ENCODE peak calls at places on chromosomes 16 and 17, in eight cellular contexts. One of them, this sample, is unnamed. For H3K9me3, the result is how much of the 10 kb centered on the place peaks cover.

GRCh38 chr16:27232875-27233605 is 29.7 kb downstream of the KDM8 start:
- DNase-seq in cardiac muscle cell: no peak
- DNase-seq in CD8-positive, alpha-beta T cell: no peak
- DNase-seq in gastrocnemius medialis: no peak
- DNase-seq in fibroblast of lung: no peak
- DNase-seq in CD4-positive, alpha-beta T cell: no peak
- DNase-seq in transverse colon: no peak
- DNase-seq in right atrium auricular region: no peak
- DNase-seq in this sample: no peak

GRCh38 chr17:61444831-61445230 is 7.4 kb upstream of the TBX4 start:
- DNase-seq in cardiac muscle cell: no peak
- DNase-seq in CD8-positive, alpha-beta T cell: no peak
- DNase-seq in gastrocnemius medialis: no peak
- DNase-seq in fibroblast of lung: peak
- DNase-seq in CD4-positive, alpha-beta T cell: no peak
- DNase-seq in transverse colon: no peak
- DNase-seq in right atrium auricular region: no peak
- DNase-seq in this sample: no peak

GRCh38 chr17:13581925-13582324 is 19.8 kb downstream of the HS3ST3A1 start:
- DNase-seq in cardiac muscle cell: no peak
- DNase-seq in CD8-positive, alpha-beta T cell: no peak
- DNase-seq in gastrocnemius medialis: no peak
- DNase-seq in fibroblast of lung: peak
- DNase-seq in CD4-positive, alpha-beta T cell: no peak
- DNase-seq in transverse colon: no peak
- DNase-seq in right atrium auricular region: no peak
- DNase-seq in this sample: no peak

GRCh38 chr17:40530988-40531971 is 29.9 kb upstream of the TNS4 start:
- DNase-seq in cardiac muscle cell: no peak
- DNase-seq in CD8-positive, alpha-beta T cell: peak
- DNase-seq in gastrocnemius medialis: peak
- DNase-seq in fibroblast of lung: no peak
- DNase-seq in CD4-positive, alpha-beta T cell: peak
- DNase-seq in transverse colon: no peak
- DNase-seq in right atrium auricular region: no peak
- DNase-seq in this sample: no peak

GRCh38 chr17:63497708-63498483 is 21.0 kb downstream of the ACE start:
- DNase-seq in cardiac muscle cell: peak
- DNase-seq in CD8-positive, alpha-beta T cell: no peak
- DNase-seq in gastrocnemius medialis: no peak
- DNase-seq in fibroblast of lung: no peak
- DNase-seq in CD4-positive, alpha-beta T cell: no peak
- DNase-seq in transverse colon: no peak
- DNase-seq in right atrium auricular region: no peak
- DNase-seq in this sample: no peak

GRCh38 chr16:60259956-60260355 is 1525.8 kb upstream of the GOT2 start:
- DNase-seq in cardiac muscle cell: no peak
- DNase-seq in CD8-positive, alpha-beta T cell: no peak
- DNase-seq in gastrocnemius medialis: no peak
- DNase-seq in fibroblast of lung: no peak
- DNase-seq in CD4-positive, alpha-beta T cell: no peak
- DNase-seq in transverse colon: no peak
- DNase-seq in right atrium auricular region: no peak
- DNase-seq in this sample: no peak

GRCh38 chr17:63634163-63634562 is 11.9 kb downstream of the MAP3K3 start:
- DNase-seq in cardiac muscle cell: no peak
- DNase-seq in CD8-positive, alpha-beta T cell: no peak
- DNase-seq in gastrocnemius medialis: no peak
- DNase-seq in fibroblast of lung: no peak
- DNase-seq in CD4-positive, alpha-beta T cell: no peak
- DNase-seq in transverse colon: no peak
- DNase-seq in right atrium auricular region: no peak
- DNase-seq in this sample: no peak

GRCh38 chr17:79801156-79802038 is 4.5 kb upstream of the CBX8 start:
- DNase-seq in cardiac muscle cell: no peak
- DNase-seq in CD8-positive, alpha-beta T cell: no peak
- DNase-seq in gastrocnemius medialis: no peak
- DNase-seq in fibroblast of lung: no peak
- DNase-seq in CD4-positive, alpha-beta T cell: no peak
- DNase-seq in transverse colon: peak
- DNase-seq in right atrium auricular region: no peak
- DNase-seq in this sample: no peak

GRCh38 chr17:7308625-7309433 is 1.4 kb downstream of the EIF5A start:
- DNase-seq in cardiac muscle cell: peak
- DNase-seq in CD8-positive, alpha-beta T cell: peak
- DNase-seq in gastrocnemius medialis: peak
- DNase-seq in fibroblast of lung: peak
- DNase-seq in CD4-positive, alpha-beta T cell: peak
- DNase-seq in transverse colon: peak
- DNase-seq in right atrium auricular region: peak
- DNase-seq in this sample: peak

GRCh38 chr16:27691717-27692116 is 141.8 kb downstream of the KATNIP start:
- DNase-seq in cardiac muscle cell: no peak
- DNase-seq in CD8-positive, alpha-beta T cell: no peak
- DNase-seq in gastrocnemius medialis: no peak
- DNase-seq in fibroblast of lung: no peak
- DNase-seq in CD4-positive, alpha-beta T cell: no peak
- DNase-seq in transverse colon: no peak
- DNase-seq in right atrium auricular region: no peak
- DNase-seq in this sample: no peak

GRCh38 chr17:75842411-75842810 is 1.8 kb downstream of the UNC13D start:
- DNase-seq in cardiac muscle cell: no peak
- DNase-seq in CD8-positive, alpha-beta T cell: no peak
- DNase-seq in gastrocnemius medialis: no peak
- DNase-seq in fibroblast of lung: no peak
- DNase-seq in CD4-positive, alpha-beta T cell: no peak
- DNase-seq in transverse colon: no peak
- DNase-seq in right atrium auricular region: no peak
- DNase-seq in this sample: no peak

GRCh38 chr16:84111481-84111880 is 5.3 kb downstream of the MBTPS1 start:
- DNase-seq in cardiac muscle cell: no peak
- DNase-seq in CD8-positive, alpha-beta T cell: no peak
- DNase-seq in gastrocnemius medialis: no peak
- DNase-seq in fibroblast of lung: no peak
- DNase-seq in CD4-positive, alpha-beta T cell: no peak
- DNase-seq in transverse colon: no peak
- DNase-seq in right atrium auricular region: no peak
- DNase-seq in this sample: no peak

GRCh38 chr17:37117743-37118142 is 169.0 kb downstream of the AATF start:
- DNase-seq in cardiac muscle cell: no peak
- DNase-seq in CD8-positive, alpha-beta T cell: no peak
- DNase-seq in gastrocnemius medialis: no peak
- DNase-seq in fibroblast of lung: no peak
- DNase-seq in CD4-positive, alpha-beta T cell: no peak
- DNase-seq in transverse colon: no peak
- DNase-seq in right atrium auricular region: no peak
- DNase-seq in this sample: no peak

GRCh38 chr17:66228887-66229782 is at the start of gene APOH:
- DNase-seq in cardiac muscle cell: no peak
- DNase-seq in CD8-positive, alpha-beta T cell: no peak
- DNase-seq in gastrocnemius medialis: no peak
- DNase-seq in fibroblast of lung: no peak
- DNase-seq in CD4-positive, alpha-beta T cell: no peak
- DNase-seq in transverse colon: no peak
- DNase-seq in right atrium auricular region: no peak
- DNase-seq in this sample: no peak

GRCh38 chr17:14559720-14560119 is 258.8 kb downstream of the HS3ST3B1 start:
- DNase-seq in cardiac muscle cell: no peak
- DNase-seq in CD8-positive, alpha-beta T cell: no peak
- DNase-seq in gastrocnemius medialis: no peak
- DNase-seq in fibroblast of lung: no peak
- DNase-seq in CD4-positive, alpha-beta T cell: no peak
- DNase-seq in transverse colon: no peak
- DNase-seq in right atrium auricular region: no peak
- DNase-seq in this sample: no peak

GRCh38 chr16:83206426-83206825 is 579.7 kb downstream of the CDH13 start:
- DNase-seq in cardiac muscle cell: no peak
- DNase-seq in CD8-positive, alpha-beta T cell: no peak
- DNase-seq in gastrocnemius medialis: no peak
- DNase-seq in fibroblast of lung: no peak
- DNase-seq in CD4-positive, alpha-beta T cell: no peak
- DNase-seq in transverse colon: no peak
- DNase-seq in right atrium auricular region: no peak
- DNase-seq in this sample: no peak

GRCh38 chr16:569445-570254 is at the start of gene PIGQ:
- DNase-seq in cardiac muscle cell: peak
- DNase-seq in CD8-positive, alpha-beta T cell: peak
- DNase-seq in gastrocnemius medialis: peak
- DNase-seq in fibroblast of lung: peak
- DNase-seq in CD4-positive, alpha-beta T cell: peak
- DNase-seq in transverse colon: peak
- DNase-seq in right atrium auricular region: peak
- DNase-seq in this sample: no peak

GRCh38 chr16:252366-253337 is 18.0 kb downstream of the FAM234A start:
- DNase-seq in cardiac muscle cell: no peak
- DNase-seq in CD8-positive, alpha-beta T cell: no peak
- DNase-seq in gastrocnemius medialis: no peak
- DNase-seq in fibroblast of lung: no peak
- DNase-seq in CD4-positive, alpha-beta T cell: no peak
- DNase-seq in transverse colon: peak
- DNase-seq in right atrium auricular region: no peak
- DNase-seq in this sample: no peak

GRCh38 chr16:49515016-49515415 is 141.4 kb downstream of the C16orf78 start:
- DNase-seq in cardiac muscle cell: no peak
- DNase-seq in CD8-positive, alpha-beta T cell: no peak
- DNase-seq in gastrocnemius medialis: no peak
- DNase-seq in fibroblast of lung: no peak
- DNase-seq in CD4-positive, alpha-beta T cell: no peak
- DNase-seq in transverse colon: no peak
- DNase-seq in right atrium auricular region: no peak
- DNase-seq in this sample: no peak

GRCh38 chr17:21039839-21040575 is 2.8 kb downstream of the USP22 start:
- DNase-seq in cardiac muscle cell: peak
- DNase-seq in CD8-positive, alpha-beta T cell: no peak
- DNase-seq in gastrocnemius medialis: no peak
- DNase-seq in fibroblast of lung: peak
- DNase-seq in CD4-positive, alpha-beta T cell: no peak
- DNase-seq in transverse colon: no peak
- DNase-seq in right atrium auricular region: no peak
- DNase-seq in this sample: no peak

DNA sequence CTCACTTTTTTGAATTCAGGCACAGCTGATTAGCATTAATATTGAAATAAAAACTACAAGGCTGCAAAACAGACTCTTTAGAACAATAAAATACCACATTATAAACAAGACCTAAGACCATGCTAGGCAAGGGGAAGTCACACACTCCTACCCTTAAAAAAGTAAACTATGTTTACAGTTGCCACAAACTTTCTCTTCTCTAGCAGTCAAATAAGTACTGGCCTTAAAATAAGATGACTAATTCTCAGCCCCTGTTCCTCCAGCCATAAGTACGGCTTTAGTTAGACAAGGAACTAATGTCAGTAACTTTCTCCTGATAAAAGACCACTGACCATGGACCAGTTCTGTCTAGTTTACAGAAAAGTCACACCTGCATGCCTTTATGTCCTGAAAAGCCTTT is 19.5 kb upstream of the CPHXL start:
- DNase-seq in cardiac muscle cell: no peak
- DNase-seq in CD8-positive, alpha-beta T cell: no peak
- DNase-seq in gastrocnemius medialis: no peak
- DNase-seq in fibroblast of lung: no peak
- DNase-seq in CD4-positive, alpha-beta T cell: no peak
- DNase-seq in transverse colon: no peak
- DNase-seq in right atrium auricular region: no peak
- DNase-seq in this sample: no peak
- H3K9me3 ChIP-seq in cardiac muscle cell: under half
- H3K9me3 ChIP-seq in CD8-positive, alpha-beta T cell: under half
- H3K9me3 ChIP-seq in gastrocnemius medialis: under half
- H3K9me3 ChIP-seq in fibroblast of lung: under half
- H3K9me3 ChIP-seq in CD4-positive, alpha-beta T cell: under half
- H3K9me3 ChIP-seq in transverse colon: under half
- H3K9me3 ChIP-seq in right atrium auricular region: under half
- H3K9me3 ChIP-seq in this sample: under half

GRCh38 chr17:71171270-71171669 is 949.5 kb upstream of the SOX9 start:
- DNase-seq in cardiac muscle cell: no peak
- DNase-seq in CD8-positive, alpha-beta T cell: no peak
- DNase-seq in gastrocnemius medialis: no peak
- DNase-seq in fibroblast of lung: no peak
- DNase-seq in CD4-positive, alpha-beta T cell: no peak
- DNase-seq in transverse colon: no peak
- DNase-seq in right atrium auricular region: no peak
- DNase-seq in this sample: no peak
- H3K9me3 ChIP-seq in cardiac muscle cell: under half
- H3K9me3 ChIP-seq in CD8-positive, alpha-beta T cell: under half
- H3K9me3 ChIP-seq in gastrocnemius medialis: under half
- H3K9me3 ChIP-seq in fibroblast of lung: under half
- H3K9me3 ChIP-seq in CD4-positive, alpha-beta T cell: under half
- H3K9me3 ChIP-seq in transverse colon: under half
- H3K9me3 ChIP-seq in right atrium auricular region: under half
- H3K9me3 ChIP-seq in this sample: under half

DNA sequence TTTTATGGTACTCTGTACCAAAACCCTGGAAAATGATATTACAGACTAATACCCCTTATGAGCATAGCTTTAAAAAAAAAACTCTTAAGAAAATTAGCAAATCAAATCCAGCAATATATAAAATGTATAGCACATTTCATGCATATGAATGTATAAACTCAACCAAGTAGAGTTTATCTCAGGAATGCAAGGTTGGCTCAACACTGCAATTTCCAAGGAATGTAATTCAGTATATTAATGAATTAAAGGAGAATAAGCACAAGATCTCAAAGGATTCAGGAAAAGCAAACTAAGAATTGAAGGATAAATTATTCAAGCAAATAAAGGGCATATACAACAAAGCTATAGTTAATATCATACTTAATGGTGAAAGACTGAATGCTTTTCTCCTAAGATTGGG is 61.9 kb upstream of the RPL38 start:
- DNase-seq in cardiac muscle cell: no peak
- DNase-seq in CD8-positive, alpha-beta T cell: no peak
- DNase-seq in gastrocnemius medialis: no peak
- DNase-seq in fibroblast of lung: no peak
- DNase-seq in CD4-positive, alpha-beta T cell: no peak
- DNase-seq in transverse colon: no peak
- DNase-seq in right atrium auricular region: no peak
- DNase-seq in this sample: no peak
- H3K9me3 ChIP-seq in cardiac muscle cell: under half
- H3K9me3 ChIP-seq in CD8-positive, alpha-beta T cell: under half
- H3K9me3 ChIP-seq in gastrocnemius medialis: under half
- H3K9me3 ChIP-seq in fibroblast of lung: under half
- H3K9me3 ChIP-seq in CD4-positive, alpha-beta T cell: under half
- H3K9me3 ChIP-seq in transverse colon: under half
- H3K9me3 ChIP-seq in right atrium auricular region: under half
- H3K9me3 ChIP-seq in this sample: under half

DNA sequence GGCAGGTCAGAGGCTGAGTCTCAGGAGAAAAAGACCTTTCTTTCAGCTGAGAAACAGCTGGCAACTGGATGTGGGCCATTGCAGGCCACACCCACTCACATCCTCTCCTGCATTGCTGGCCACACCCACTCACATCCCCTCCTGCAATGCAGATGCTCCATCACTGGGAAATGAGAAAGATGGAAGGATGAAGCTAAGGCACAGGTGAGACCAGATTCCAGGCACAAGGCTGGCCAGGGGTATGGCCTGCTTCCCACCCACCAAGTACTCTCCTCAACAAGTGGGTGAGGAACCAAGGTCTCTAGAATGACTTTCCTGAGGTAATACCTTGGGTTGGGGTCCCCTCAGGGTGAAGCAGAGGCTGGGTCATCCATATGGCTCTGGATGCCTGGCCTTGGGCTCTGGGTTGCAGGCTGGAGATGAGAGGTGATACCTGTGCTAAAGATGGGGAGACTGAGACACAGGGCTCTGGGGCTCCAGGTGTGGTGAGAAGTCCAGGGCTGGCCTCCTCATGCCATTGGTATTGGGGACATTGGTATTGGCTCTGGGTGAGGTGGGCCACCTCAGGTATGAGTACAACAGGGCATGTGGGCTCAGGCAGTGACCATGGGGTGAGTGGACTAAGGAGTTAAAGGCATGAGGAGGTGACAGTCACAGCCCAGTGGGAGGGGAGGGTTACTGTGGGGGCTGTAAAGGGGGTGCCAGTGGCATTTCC is 1726.8 kb downstream of the TP53TG3F start:
- DNase-seq in cardiac muscle cell: no peak
- DNase-seq in CD8-positive, alpha-beta T cell: no peak
- DNase-seq in gastrocnemius medialis: no peak
- DNase-seq in fibroblast of lung: no peak
- DNase-seq in CD4-positive, alpha-beta T cell: no peak
- DNase-seq in transverse colon: no peak
- DNase-seq in right atrium auricular region: no peak
- DNase-seq in this sample: no peak
- H3K9me3 ChIP-seq in cardiac muscle cell: under half
- H3K9me3 ChIP-seq in CD8-positive, alpha-beta T cell: under half
- H3K9me3 ChIP-seq in gastrocnemius medialis: under half
- H3K9me3 ChIP-seq in fibroblast of lung: under half
- H3K9me3 ChIP-seq in CD4-positive, alpha-beta T cell: under half
- H3K9me3 ChIP-seq in transverse colon: under half
- H3K9me3 ChIP-seq in right atrium auricular region: under half
- H3K9me3 ChIP-seq in this sample: under half

This sample was measured in tibial nerve.